ENCODE peak calls at places on chromosomes 12 and 14, in six cellular contexts. F, C, D, E, L and T are unnamed samples.

GRCh38 chr12:31238764-31239387 is 87.1 kb downstream of the SINHCAF start:
- DNase-seq in D (peak; percentile 79), E (peak; percentile 70), L (no peak), C (peak; percentile 50), F (peak; percentile 76), T (peak; percentile 81)

GRCh38 chr14:82710257-82710841 is 1176.7 kb upstream of the SEL1L start:
- DNase-seq in C (no peak), L (no peak), E (peak; percentile 10), F (peak; percentile 6), D (peak; percentile 72), T (peak; percentile 81)

GRCh38 chr14:61489932-61490331 is 168.6 kb downstream of the PRKCH start:
- DNase-seq in E (no peak), L (no peak), D (no peak), C (no peak), F (no peak), T (no peak)

GRCh38 chr12:76341436-76342030 is 6.7 kb downstream of the BBS10 start:
- DNase-seq in E (no peak), D (no peak), C (no peak), F (no peak), L (no peak), T (no peak)

GRCh38 chr14:106807493-106807892 is 1281.1 kb downstream of the TMEM121 start:
- DNase-seq in E (no peak), C (no peak), D (no peak), F (no peak), L (no peak), T (no peak)

GRCh38 chr12:4997939-4998338 is 45.7 kb upstream of the KCNA5 start:
- DNase-seq in F (no peak), C (no peak), L (peak; percentile 41), E (no peak), D (no peak), T (peak; percentile 44)

GRCh38 chr14:29558516-29558915 is 369.1 kb downstream of the PRKD1 start:
- DNase-seq in F (no peak), D (no peak), L (no peak), E (no peak), C (no peak), T (no peak)

GRCh38 chr14:67674139-67674479 is 323 bp downstream of the VTI1B start:
- DNase-seq in L (no peak), D (peak; percentile 83), C (peak; percentile 29), F (peak; percentile 67), E (peak; percentile 67), T (peak; percentile 87)

GRCh38 chr12:129607293-129607692 is 296.5 kb downstream of the TMEM132D start:
- DNase-seq in E (no peak), D (no peak), C (no peak), F (no peak), L (peak; percentile 94), T (peak; percentile 25)

GRCh38 chr14:50008562-50009355 is 107.6 kb downstream of the VCPKMT start:
- DNase-seq in C (no peak), E (peak; percentile 40), F (no peak), L (no peak), D (no peak), T (no peak)

GRCh38 chr14:70052990-70053389 is 135.8 kb downstream of the SLC8A3 start:
- DNase-seq in L (no peak), D (no peak), F (no peak), C (no peak), E (no peak), T (peak; percentile 63)

GRCh38 chr14:55005071-55005470 is 21.8 kb downstream of the WDHD1 start:
- DNase-seq in L (no peak), F (no peak), E (no peak), C (no peak), D (no peak), T (no peak)

GRCh38 chr14:60311417-60311816 is 62.4 kb downstream of the PPM1A start:
- DNase-seq in D (peak; percentile 43), L (no peak), F (peak; percentile 8), E (no peak), C (no peak), T (no peak)

GRCh38 chr14:73253323-73253610 is 16.0 kb downstream of the PAPLN start:
- DNase-seq in F (no peak), C (no peak), E (no peak), D (no peak), L (no peak), T (no peak)

GRCh38 chr12:41250748-41251147 is 62.6 kb downstream of the PDZRN4 start:
- DNase-seq in L (no peak), F (no peak), E (no peak), C (no peak), D (no peak), T (no peak)

GRCh38 chr12:106428379-106428778 is 70.8 kb downstream of the POLR3B start:
- DNase-seq in L (no peak), C (no peak), E (no peak), F (peak; percentile 5), D (no peak), T (no peak)

GRCh38 chr12:21831671-21832357 is 57.3 kb upstream of the KCNJ8 start:
- DNase-seq in L (peak; percentile 20), D (no peak), F (no peak), E (no peak), C (no peak), T (no peak)

GRCh38 chr14:89378119-89378518 is 38.9 kb downstream of the FOXN3 start:
- DNase-seq in F (no peak), C (peak; percentile 10), L (no peak), D (peak; percentile 49), E (no peak), T (no peak)

GRCh38 chr12:6821271-6821673 is 349 bp upstream of the GPR162 start:
- DNase-seq in C (no peak), F (peak; percentile 65), D (peak; percentile 81), E (no peak), L (peak; percentile 33), T (peak; percentile 73)

GRCh38 chr12:79373896-79374499 is 316.8 kb downstream of the PAWR start:
- DNase-seq in C (no peak), E (peak; percentile 19), D (peak; percentile 70), L (no peak), F (no peak), T (peak; percentile 39)

GRCh38 chr14:26846388-26846787 is 248.6 kb upstream of the NOVA1 start:
- DNase-seq in D (no peak), E (no peak), C (no peak), L (no peak), F (no peak), T (no peak)

GRCh38 chr12:54017845-54018607 is 9.2 kb downstream of the HOXC8 start:
- DNase-seq in F (peak; percentile 98), D (peak; percentile 99), E (peak; percentile 97), C (peak; percentile 58), L (no peak), T (peak; percentile 92)

GRCh38 chr12:4909734-4910501 is at the start of gene KCNA1:
- DNase-seq in L (no peak), F (peak; percentile 71), C (no peak), D (no peak), E (peak; percentile 13), T (peak; percentile 21)

GRCh38 chr12:7542046-7542445 is 38.5 kb upstream of the CD163 start:
- DNase-seq in D (no peak), C (no peak), F (no peak), L (no peak), E (no peak), T (no peak)

GRCh38 chr14:55780156-55780946 is 200.3 kb downstream of the KTN1 start:
- DNase-seq in L (no peak), F (no peak), D (no peak), E (no peak), C (no peak), T (peak; percentile 74)

GRCh38 chr12:119868992-119869391 is 8.1 kb downstream of the CIT start:
- DNase-seq in L (no peak), C (no peak), D (no peak), E (no peak), F (no peak), T (no peak)

GRCh38 chr14:103915616-103916015 is 12.6 kb upstream of the TDRD9 start:
- DNase-seq in D (no peak), C (no peak), F (no peak), E (no peak), L (no peak), T (no peak)

GRCh38 chr14:104680056-104680805 is 9.2 kb upstream of the INF2 start:
- DNase-seq in F (no peak), C (no peak), L (no peak), E (no peak), D (peak; percentile 55), T (peak; percentile 80)

GRCh38 chr14:96126339-96126770 is 78.3 kb upstream of the BDKRB2 start:
- DNase-seq in D (no peak), L (no peak), E (no peak), C (no peak), F (no peak), T (no peak)

GRCh38 chr12:62862259-62862881 is 72.6 kb downstream of the PPM1H start:
- DNase-seq in C (no peak), D (no peak), E (no peak), F (no peak), L (no peak), T (no peak)

GRCh38 chr12:11607313-11608081 is 42.0 kb upstream of the ETV6 start:
- DNase-seq in C (no peak), D (no peak), E (no peak), F (no peak), L (no peak), T (peak; percentile 79)

GRCh38 chr14:77014004-77014604 is 14.4 kb downstream of the IRF2BPL start:
- DNase-seq in L (no peak), C (no peak), F (no peak), D (peak; percentile 50), E (no peak), T (peak; percentile 75)

GRCh38 chr12:124805876-124806668 is 57.6 kb downstream of the SCARB1 start:
- DNase-seq in L (no peak), F (no peak), D (peak; percentile 51), E (no peak), C (no peak), T (no peak)

GRCh38 chr14:68421116-68421515 is 371.8 kb downstream of the ZFP36L1 start:
- DNase-seq in E (no peak), D (no peak), C (no peak), L (no peak), F (no peak), T (no peak)

GRCh38 chr12:124677552-124678356 is 110.3 kb upstream of the NCOR2 start:
- DNase-seq in L (no peak), C (no peak), E (no peak), D (no peak), F (no peak), T (no peak)

GRCh38 chr12:105214670-105215375 is 21.2 kb downstream of the APPL2 start:
- DNase-seq in D (no peak), C (no peak), F (no peak), L (no peak), E (no peak), T (peak; percentile 87)

GRCh38 chr12:496736-497135 is 37.0 kb downstream of the B4GALNT3 start:
- DNase-seq in E (no peak), C (no peak), D (no peak), F (no peak), L (no peak), T (no peak)

GRCh38 chr14:22383515-22384166 is 205.4 kb downstream of the DAD1 start:
- DNase-seq in D (no peak), F (no peak), C (no peak), L (no peak), E (peak; percentile 50), T (no peak)